ENCODE peak calls at places on chromosomes 1 and 21, in four cellular contexts. O is heart left ventricle, J is right lobe of liver, G is left ventricle myocardium inferior. R is an unnamed sample.

GRCh38 chr21:43611598-43612369 is 47.5 kb downstream of the HSF2BP start:
- DNase-seq in O (peak; percentile 62), J (peak; percentile 77), G (peak; percentile 70), R (peak; percentile 86)

GRCh38 chr1:69290266-69290665 is 277.5 kb upstream of the LRRC7 start:
- DNase-seq in O (no peak), J (no peak), G (no peak), R (no peak)

GRCh38 chr1:11692899-11693590 is 1.5 kb downstream of the DRAXIN start:
- DNase-seq in O (no peak), J (no peak), G (no peak), R (no peak)

GRCh38 chr21:42580076-42580792 is 66.6 kb downstream of the SLC37A1 start:
- DNase-seq in O (no peak), J (no peak), G (no peak), R (no peak)

GRCh38 chr1:53582211-53583020 is 123.2 kb downstream of the DMRTB1 start:
- DNase-seq in O (no peak), J (no peak), G (no peak), R (no peak)

GRCh38 chr1:8017495-8018310 is 8.4 kb downstream of the ERRFI1 start:
- DNase-seq in O (no peak), J (no peak), G (no peak), R (no peak)

GRCh38 chr1:185681034-185681633 is 53.1 kb upstream of the HMCN1 start:
- DNase-seq in O (no peak), J (no peak), G (no peak), R (no peak)

GRCh38 chr1:34320081-34320480 is 143.4 kb downstream of the C1orf94 start:
- DNase-seq in O (no peak), J (no peak), G (no peak), R (no peak)

GRCh38 chr1:171814692-171815091 is 26.6 kb upstream of the DNM3 start:
- DNase-seq in O (no peak), J (no peak), G (no peak), R (no peak)

GRCh38 chr1:167795810-167796740 is 74.3 kb downstream of the MPZL1 start:
- DNase-seq in O (peak; percentile 58), J (no peak), G (peak; percentile 41), R (no peak)

GRCh38 chr1:222821239-222821638 is 6.4 kb downstream of the DISP1 start:
- DNase-seq in O (no peak), J (no peak), G (no peak), R (no peak)

GRCh38 chr1:218348628-218349185 is 3.6 kb downstream of the TGFB2 start:
- DNase-seq in O (no peak), J (no peak), G (no peak), R (no peak)

GRCh38 chr1:98749152-98749756 is 87.7 kb downstream of the SNX7 start:
- DNase-seq in O (no peak), J (no peak), G (no peak), R (no peak)

GRCh38 chr1:218479436-218480115 is 134.4 kb downstream of the TGFB2 start:
- DNase-seq in O (no peak), J (no peak), G (no peak), R (no peak)

GRCh38 chr1:3776231-3777030 is 3.9 kb downstream of the SMIM1 start:
- DNase-seq in O (no peak), J (no peak), G (no peak), R (no peak)

GRCh38 chr1:9371391-9371935 is 78.8 kb downstream of the SPSB1 start:
- DNase-seq in O (peak; percentile 61), J (no peak), G (peak; percentile 63), R (peak; percentile 86)

GRCh38 chr1:6580588-6581270 is 935 bp downstream of the ZBTB48 start:
- DNase-seq in O (no peak), J (peak; percentile 46), G (no peak), R (no peak)

GRCh38 chr1:114032271-114033218 is 53.3 kb downstream of the OLFML3 start:
- DNase-seq in O (no peak), J (no peak), G (no peak), R (no peak)

GRCh38 chr1:15975358-15975804 is 520 bp downstream of the ZBTB17 start:
- DNase-seq in O (peak; percentile 71), J (peak; percentile 77), G (peak; percentile 69), R (no peak)
- TF ChIP-seq CTCF in O (peak; percentile 5), J (no peak), G (no peak), R (no peak)

GRCh38 chr1:70706381-70707173 is 295.5 kb downstream of the CTH start:
- DNase-seq in O (no peak), J (no peak), G (no peak), R (no peak)
- H3K4me3 ChIP-seq in O (peak overlapping the region; percentile 44), J (no peak overlapping the region), G (peak overlapping the region; percentile 59), R (peak overlapping the region; percentile 13)

DNA sequence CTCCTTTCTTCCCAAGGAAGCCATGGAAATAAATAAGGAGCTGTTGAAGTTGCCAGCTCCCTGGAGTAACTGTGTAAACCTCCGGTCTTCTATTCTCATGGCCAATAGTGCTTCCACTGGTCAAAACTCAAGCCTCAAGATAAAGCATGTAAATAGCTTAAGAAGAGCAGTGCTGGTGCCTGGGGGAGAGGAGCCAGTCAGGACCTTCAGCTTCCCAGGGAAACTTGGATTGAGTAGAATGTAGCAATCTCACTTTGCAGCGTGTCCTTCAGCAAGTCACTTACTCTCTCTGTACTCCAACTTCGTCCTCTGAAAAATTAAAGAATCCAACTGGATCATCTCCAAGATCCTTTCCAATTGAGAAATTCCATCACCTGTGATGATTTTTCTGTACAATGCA is 44.7 kb downstream of the NAV1 start:
- DNase-seq in O (no peak), J (no peak), G (no peak), R (no peak)
- H3K27ac ChIP-seq in O (no peak overlapping the region), J (no peak overlapping the region), G (peak overlapping the region; percentile 57), R (no peak overlapping the region)

GRCh38 chr1:100351095-100351884 is 1.0 kb upstream of the CDC14A start:
- DNase-seq in O (peak; percentile 85), J (peak; percentile 89), G (peak; percentile 88), R (peak; percentile 90)
- TF ChIP-seq CTCF in O (no peak), J (no peak), G (peak; percentile 47), R (no peak)

GRCh38 chr1:156344409-156344808 is 6.1 kb downstream of the TSACC start:
- DNase-seq in O (no peak), J (no peak), G (no peak), R (no peak)

GRCh38 chr1:156347337-156347736 is 9.0 kb downstream of the TSACC start:
- DNase-seq in O (no peak), J (no peak), G (no peak), R (no peak)

GRCh38 chr1:156342556-156342955 is 4.2 kb downstream of the TSACC start:
- DNase-seq in O (no peak), J (no peak), G (no peak), R (no peak)

GRCh38 chr1:156346636-156347035 is 8.3 kb downstream of the TSACC start:
- DNase-seq in O (no peak), J (no peak), G (no peak), R (no peak)
- H3K4me3 ChIP-seq in O (no peak overlapping the region), J (no peak overlapping the region), G (no peak overlapping the region), R (no peak overlapping the region)

DNA sequence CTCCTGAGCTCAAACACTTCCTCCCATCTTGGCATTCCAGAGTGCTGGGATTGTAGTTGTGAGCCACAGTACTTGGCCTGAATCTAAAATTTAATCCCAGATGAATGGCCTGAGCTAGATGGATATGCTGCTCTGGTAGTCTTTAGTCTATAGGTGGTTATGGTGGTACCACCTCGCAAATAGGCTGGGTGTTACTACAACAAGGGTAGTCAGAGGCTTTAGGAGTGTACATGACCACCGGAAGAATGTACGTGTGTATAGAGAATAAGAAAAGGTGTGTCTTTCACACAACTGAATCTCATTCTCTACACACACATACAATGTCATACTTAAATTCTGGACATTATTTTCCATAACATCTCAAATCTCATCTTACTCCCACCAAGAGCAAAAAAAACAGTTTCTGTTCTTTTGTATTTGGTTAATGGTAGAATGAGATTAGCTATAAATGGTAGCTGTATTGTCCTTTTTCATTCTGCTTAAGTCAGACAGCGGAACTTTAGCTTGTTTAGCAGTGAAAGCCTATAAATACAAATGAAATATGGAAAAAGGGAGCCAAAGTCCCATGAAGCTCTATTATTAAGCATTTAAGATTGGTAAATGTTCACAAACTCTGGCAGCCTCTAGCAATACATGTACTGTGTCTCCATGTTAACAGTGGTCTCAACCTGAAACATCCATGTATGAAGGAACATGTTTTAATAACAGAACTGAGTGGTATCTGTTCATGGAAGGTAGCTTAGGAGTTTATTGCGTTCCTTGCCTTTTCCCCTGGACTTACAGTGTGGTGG is 16.2 kb downstream of the CAP1 start:
- DNase-seq in O (no peak), J (no peak), G (no peak), R (no peak)
- H3K27ac ChIP-seq in O (peak overlapping the region; percentile 24), J (no peak overlapping the region), G (peak overlapping the region; percentile 71), R (no peak overlapping the region)

DNA sequence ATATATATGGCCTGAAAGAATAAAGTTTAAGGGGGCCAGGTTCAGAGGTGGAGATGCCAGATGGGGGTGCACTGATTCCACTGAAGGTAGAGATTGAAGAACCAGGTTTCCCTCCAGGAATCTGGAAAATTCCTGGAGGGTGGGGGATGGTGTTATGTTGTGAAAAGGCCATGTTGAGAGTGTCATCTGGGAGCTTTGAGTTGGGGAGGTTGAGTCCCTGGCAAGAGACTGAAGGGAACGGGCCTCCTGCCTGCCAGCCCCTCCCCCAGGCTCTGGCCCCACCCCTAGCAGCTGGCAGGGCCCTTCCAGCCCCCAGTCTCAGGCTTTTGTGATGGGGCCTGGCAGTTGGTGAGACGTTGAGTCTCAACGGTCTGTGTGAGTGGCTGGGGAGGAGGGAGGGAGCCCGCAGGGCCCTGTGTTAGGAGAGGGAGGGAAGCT is 4.1 kb downstream of the PTPRU start:
- DNase-seq in O (no peak), J (no peak), G (no peak), R (no peak)
- TF ChIP-seq CTCF in O (no peak), J (no peak), G (no peak), R (no peak)

GRCh38 chr1:91850708-91851107 is 35.2 kb downstream of the TGFBR3 start:
- DNase-seq in O (no peak), J (no peak), G (no peak), R (no peak)
- H3K4me3 ChIP-seq in O (peak overlapping the region; percentile 40), J (no peak overlapping the region), G (peak overlapping the region; percentile 54), R (no peak overlapping the region)

DNA sequence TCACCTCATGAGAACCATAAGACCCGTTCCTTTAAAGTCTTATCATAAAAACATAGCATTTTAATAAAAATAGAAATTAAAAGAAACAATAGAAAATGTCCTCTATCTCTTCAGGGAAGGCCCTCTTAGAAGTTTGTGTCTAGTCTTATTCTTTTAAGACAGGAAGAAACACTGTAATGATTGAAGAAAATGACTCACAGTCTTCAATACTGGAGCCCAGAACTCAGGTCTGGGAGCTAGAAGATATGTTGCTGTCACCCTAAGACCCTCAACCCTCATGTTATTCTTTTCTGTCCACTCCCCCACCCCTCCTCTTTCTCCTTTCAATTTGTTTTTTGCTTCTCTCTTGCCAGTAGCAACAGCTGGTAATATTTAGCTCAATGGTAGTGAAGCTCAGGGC is 12.1 kb downstream of the DUSP10 start:
- DNase-seq in O (no peak), J (no peak), G (no peak), R (no peak)
- H3K27ac ChIP-seq in O (no peak overlapping the region), J (no peak overlapping the region), G (no peak overlapping the region), R (no peak overlapping the region)

R was measured in right atrium auricular region.